ENCODE peak calls at places on chromosomes 4 and X, in five cellular contexts. I is pancreas, J is IMR-90, M is adrenal gland, P is body of pancreas. N is an unnamed sample.

GRCh38 chr4:26252349-26252748 is 68.5 kb upstream of the RBPJ start:
- DNase-seq in P (no peak), I (no peak), J (no peak), M (no peak), N (no peak)

GRCh38 chrX:72495041-72495440 is 77.6 kb downstream of the HDAC8 start:
- DNase-seq in I (no peak), M (no peak), J (no peak), P (no peak), N (peak)

GRCh38 chrX:155645180-155645579 is 32.4 kb upstream of the TMLHE start:
- DNase-seq in I (no peak), M (no peak), P (no peak), J (no peak), N (no peak)

GRCh38 chr4:72779256-72779655 is 210.2 kb upstream of the ADAMTS3 start:
- DNase-seq in I (no peak), M (no peak), P (no peak), J (no peak), N (peak)

GRCh38 chrX:9992724-9993123 is 25.6 kb downstream of the CLDN34 start:
- DNase-seq in J (no peak), I (no peak), M (no peak), P (no peak), N (no peak)

GRCh38 chr4:107721436-107722090 is 1.5 kb upstream of the PAPSS1 start:
- DNase-seq in M (no peak), I (no peak), P (no peak), J (no peak), N (no peak)

GRCh38 chr4:17562157-17562556 is 14.8 kb upstream of the LAP3 start:
- DNase-seq in J (no peak), P (no peak), I (no peak), M (no peak), N (no peak)

GRCh38 chr4:134126161-134126560 is 75.4 kb downstream of the PABPC4L start:
- DNase-seq in I (no peak), J (no peak), P (no peak), M (no peak), N (no peak)

GRCh38 chr4:114512595-114513295 is 85.9 kb upstream of the UGT8 start:
- DNase-seq in J (no peak), P (no peak), M (no peak), I (no peak), N (no peak)

GRCh38 chrX:21723097-21723496 is 34.8 kb downstream of the SMPX start:
- DNase-seq in M (no peak), J (peak), P (no peak), I (no peak), N (peak)

GRCh38 chrX:108261541-108262218 is 170.1 kb downstream of the ATG4A start:
- DNase-seq in M (no peak), P (no peak), J (peak), I (no peak), N (peak)

GRCh38 chr4:53981573-53981972 is 82.8 kb downstream of the CHIC2 start:
- DNase-seq in J (peak), M (no peak), P (no peak), I (no peak), N (peak)

GRCh38 chr4:54433686-54434085 is 204.6 kb downstream of the PDGFRA start:
- DNase-seq in I (no peak), M (peak), J (peak), P (no peak), N (peak)

GRCh38 chrX:116232833-116233232 is 62.3 kb downstream of the AGTR2 start:
- DNase-seq in P (no peak), I (no peak), M (no peak), J (peak), N (peak)

GRCh38 chr4:7933631-7934510 is 5.8 kb downstream of the AFAP1 start:
- DNase-seq in M (no peak), J (peak), P (no peak), I (peak), N (peak)

GRCh38 chrX:44344194-44344593 is 722 bp upstream of the EFHC2 start:
- DNase-seq in M (no peak), J (no peak), P (no peak), I (no peak), N (no peak)

GRCh38 chr4:84167579-84167978 is 331.5 kb downstream of the NKX6-1 start:
- DNase-seq in J (no peak), P (no peak), M (no peak), I (no peak), N (no peak)

GRCh38 chr4:27176400-27176799 is 315.8 kb downstream of the STIM2 start:
- DNase-seq in I (no peak), J (peak), P (no peak), M (no peak), N (peak)

GRCh38 chrX:42944381-42944998 is 166.5 kb upstream of the PPP1R2C start:
- DNase-seq in I (no peak), M (no peak), P (no peak), J (no peak), N (no peak)

GRCh38 chrX:30530591-30530990 is 47.0 kb downstream of the TASL start:
- DNase-seq in I (no peak), J (peak), P (no peak), M (no peak), N (peak)

GRCh38 chr4:170716868-170717267 is 627.1 kb upstream of the AADAT start:
- DNase-seq in J (no peak), I (no peak), P (no peak), M (no peak), N (peak)

GRCh38 chr4:24235609-24236008 is 345.8 kb upstream of the PPARGC1A start:
- DNase-seq in J (peak), M (no peak), I (no peak), P (no peak), N (no peak)

GRCh38 chr4:168925789-168926490 is 84.1 kb downstream of the CBR4 start:
- DNase-seq in M (no peak), J (no peak), P (no peak), I (no peak), N (no peak)

GRCh38 chrX:15882704-15883539 is 28.3 kb upstream of the AP1S2 start:
- DNase-seq in P (no peak), I (no peak), M (no peak), J (peak), N (peak)

GRCh38 chrX:21996872-21997271 is 35.3 kb upstream of the PHEX start:
- DNase-seq in I (no peak), M (peak), J (peak), P (no peak), N (peak)

GRCh38 chr4:3530663-3531254 is 1.5 kb downstream of the LRPAP1 start:
- DNase-seq in M (no peak), P (peak), I (peak), J (no peak), N (no peak)

GRCh38 chr4:183632689-183633088 is 26.3 kb downstream of the RWDD4 start:
- DNase-seq in P (no peak), M (no peak), J (no peak), I (no peak), N (no peak)

GRCh38 chr4:26589699-26590098 is 5.8 kb downstream of the TBC1D19 start:
- DNase-seq in P (no peak), M (no peak), J (no peak), I (no peak), N (no peak)

GRCh38 chrX:2469196-2469685 is 31.5 kb downstream of the DHRSX start:
- DNase-seq in J (no peak), P (no peak), I (no peak), M (no peak), N (no peak)

GRCh38 chrX:70455366-70456202 is 10.9 kb downstream of the DLG3 start:
- DNase-seq in P (peak), J (no peak), I (peak), M (no peak), N (no peak)

GRCh38 chrX:135520553-135521404 is at the start of gene INTS6L:
- DNase-seq in P (peak), J (peak), I (peak), M (peak), N (peak)

GRCh38 chrX:100447563-100448397 is 37.7 kb upstream of the PCDH19 start:
- DNase-seq in J (peak), I (peak), M (peak), P (peak), N (peak)

GRCh38 chr4:81722229-81722900 is 250.7 kb upstream of the RASGEF1B start:
- DNase-seq in J (no peak), P (no peak), M (no peak), I (no peak), N (no peak)

GRCh38 chr4:7382634-7383014 is 52.1 kb downstream of the PSAPL1 start:
- DNase-seq in M (no peak), P (no peak), J (no peak), I (peak), N (no peak)

GRCh38 chrX:31223817-31224216 is 152.0 kb upstream of the FTHL17 start:
- DNase-seq in M (peak), J (peak), P (peak), I (no peak), N (peak)

GRCh38 chr4:88964450-88964849 is 92.5 kb downstream of the FAM13A start:
- DNase-seq in I (no peak), M (no peak), J (peak), P (no peak), N (no peak)

GRCh38 chr4:181863846-181864245 is 379.4 kb upstream of the TENM3 start:
- DNase-seq in M (no peak), J (no peak), I (no peak), P (no peak), N (no peak)

GRCh38 chr4:177182156-177182555 is 127.5 kb upstream of the NEIL3 start:
- DNase-seq in M (no peak), P (no peak), J (peak), I (no peak), N (peak)

GRCh38 chr4:78414116-78414515 is 137.5 kb upstream of the ANXA3 start:
- DNase-seq in I (no peak), P (no peak), M (peak), J (no peak), N (no peak)

GRCh38 chr4:138090145-138090917 is 151.8 kb downstream of the SLC7A11 start:
- DNase-seq in J (peak), P (peak), M (peak), I (no peak), N (peak)
- H3K4me3 ChIP-seq in J (peak), P (no peak), M (no peak), I (peak), N (peak)

DNA sequence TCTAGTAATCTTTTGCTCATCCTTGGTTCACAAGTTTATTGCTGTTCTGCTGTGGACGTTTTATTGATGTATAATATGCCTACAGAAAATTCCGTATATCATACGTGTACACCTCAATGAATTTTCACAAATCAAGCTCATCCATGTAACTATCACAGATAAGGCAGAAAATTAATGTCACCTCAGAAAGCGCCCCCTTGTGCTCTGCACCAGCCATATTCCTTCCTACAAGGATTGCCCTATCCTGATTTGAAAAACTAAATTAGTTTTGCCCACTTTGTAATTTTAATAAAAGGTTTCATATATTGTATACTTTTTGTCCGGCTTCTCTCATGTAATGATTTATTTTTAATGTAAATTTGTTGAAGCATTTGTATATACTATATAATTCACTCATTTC is 390.8 kb downstream of the ADGRL3 start:
- DNase-seq in J (no peak), I (no peak), M (no peak), P (no peak), N (no peak)
- TF ChIP-seq CTCF in J (no peak), I (no peak), M (no peak), P (no peak), N (peak)

DNA sequence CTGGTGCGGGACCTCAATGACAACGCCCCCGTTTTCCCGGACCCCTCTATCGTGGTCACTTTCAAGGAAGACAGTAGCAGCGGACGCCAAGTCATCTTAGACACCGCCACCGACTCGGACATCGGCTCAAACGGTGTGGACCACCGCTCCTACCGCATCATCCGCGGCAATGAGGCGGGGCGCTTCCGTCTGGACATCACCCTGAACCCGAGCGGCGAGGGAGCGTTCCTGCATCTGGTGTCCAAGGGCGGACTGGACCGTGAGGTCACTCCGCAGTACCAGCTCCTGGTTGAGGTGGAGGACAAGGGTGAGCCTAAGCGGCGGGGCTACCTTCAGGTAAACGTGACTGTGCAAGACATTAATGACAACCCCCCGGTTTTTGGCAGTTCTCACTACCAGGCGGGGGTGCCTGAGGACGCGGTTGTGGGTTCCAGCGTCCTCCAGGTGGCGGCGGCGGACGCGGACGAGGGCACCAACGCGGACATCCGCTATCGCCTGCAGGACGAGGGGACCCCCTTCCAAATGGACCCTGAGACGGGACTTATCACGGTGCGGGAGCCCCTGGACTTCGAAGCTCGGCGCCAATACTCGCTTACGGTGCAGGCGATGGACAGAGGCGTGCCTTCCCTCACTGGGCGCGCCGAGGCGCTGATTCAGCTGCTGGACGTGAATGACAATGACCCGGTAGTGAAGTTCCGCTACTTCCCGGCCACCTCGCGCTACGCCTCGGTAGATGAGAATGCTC is 2.2 kb downstream of the FAT4 start:
- DNase-seq in I (peak), J (peak), P (peak), M (peak), N (peak)
- H3K4me3 ChIP-seq in I (peak), J (peak), P (no peak), M (peak), N (peak)

GRCh38 chr4:20253272-20253798 is 1.6 kb downstream of the SLIT2 start:
- DNase-seq in J (peak), I (no peak), P (peak), M (no peak), N (no peak)

GRCh38 chr4:20252656-20253271 is 1.1 kb downstream of the SLIT2 start:
- DNase-seq in P (peak), J (peak), I (peak), M (peak), N (peak)

GRCh38 chr4:20251061-20251795 is 477 bp upstream of the SLIT2 start:
- DNase-seq in M (no peak), J (peak), P (no peak), I (no peak), N (peak)

GRCh38 chr4:20253799-20254409 is 2.2 kb downstream of the SLIT2 start:
- DNase-seq in I (peak), M (peak), P (peak), J (peak), N (peak)

GRCh38 chr4:20251796-20252655 is at the start of gene SLIT2:
- DNase-seq in M (peak), J (peak), P (peak), I (peak), N (peak)
- TF ChIP-seq CTCF in M (no peak), J (no peak), P (no peak), I (no peak), N (peak)

DNA sequence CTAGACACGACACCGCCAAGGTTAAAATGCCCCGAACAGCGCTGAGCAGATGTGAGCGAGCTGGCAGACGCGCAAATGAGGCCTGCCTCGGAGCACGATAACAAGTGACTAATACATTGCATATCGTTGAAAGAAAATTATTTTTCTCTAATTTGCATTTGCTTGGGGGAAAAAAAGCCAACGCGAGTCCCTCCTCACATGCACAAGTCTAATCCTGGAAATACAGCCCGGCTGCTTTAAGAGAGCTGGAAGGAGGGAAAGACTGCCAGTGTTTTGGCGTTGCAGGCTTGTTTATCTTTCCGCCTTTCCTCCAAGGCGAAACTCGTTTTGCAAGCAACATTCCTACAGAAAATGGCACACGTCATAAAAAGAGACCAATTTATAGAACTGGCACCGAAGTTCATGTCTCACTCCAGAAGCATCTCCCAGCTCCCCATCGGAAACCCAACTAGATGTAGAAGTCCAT is 12.6 kb downstream of the BCOR start:
- DNase-seq in M (peak), J (peak), P (peak), I (no peak), N (peak)
- H3K4me3 ChIP-seq in M (no peak), J (no peak), P (no peak), I (no peak), N (peak)

DNA sequence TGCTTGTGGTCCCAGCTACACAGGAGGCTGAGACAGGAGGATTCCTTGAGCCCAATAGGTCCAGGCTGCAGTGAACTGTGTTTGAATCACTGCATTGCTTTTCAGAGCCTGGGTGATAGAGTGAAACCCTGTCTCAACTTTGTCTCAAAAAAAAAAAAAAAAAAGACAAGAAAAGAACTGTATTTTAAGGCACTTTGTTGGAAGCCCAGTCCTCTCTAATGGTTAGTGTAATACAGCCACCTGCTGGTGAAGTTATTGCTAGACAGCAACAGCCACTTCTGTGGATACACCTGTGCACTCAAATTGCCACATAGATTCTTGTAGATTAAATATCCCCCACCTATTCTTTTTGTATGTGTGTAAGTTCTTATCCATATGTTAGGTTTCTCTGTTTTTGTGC is 10.1 kb upstream of the FGG start:
- DNase-seq in M (peak), J (peak), I (no peak), P (peak), N (peak)
- TF ChIP-seq CTCF in M (peak), J (peak), I (peak), P (peak), N (peak)